ENCODE peak calls at places on chromosomes 13 and 19, in eight cellular contexts. V is HEK293T; Q is body of pancreas; Y is anterior cingulate cortex; U is colonic mucosa; S is adrenal gland; O is activated T-helper 2 cell treated with anti-CD3 and anti-CD28 coated beads, Interferon-gamma antibody, Interleukin-2, Interleukin-4, amounts not matched to agents 10 μg/mL and 5 μg/mL and 100 μg/mL, durations not matched to agents 14 hours and 24 hours and 36 hours; D is activated naive CD8-positive, alpha-beta T cell treated with anti-CD3 and anti-CD28 coated beads for 36 hours. P is an unnamed sample.
A peak's percentile ranks its signal among the peaks of the same experiment; 100 is the strongest.

GRCh38 chr13:48775804-48776203 is 122.1 kb downstream of the CYSLTR2 start:
- DNase-seq in V (no peak), Q (no peak), Y (no peak), U (no peak), S (no peak), O (no peak), D (no peak), P (no peak)

GRCh38 chr13:24630121-24630520 is 50.1 kb upstream of the ATP12A start:
- DNase-seq in V (no peak), Q (no peak), Y (no peak), U (no peak), S (no peak), O (no peak), D (no peak), P (no peak)

GRCh38 chr19:5718032-5718578 is 1.8 kb downstream of the LONP1 start:
- DNase-seq in V (no peak), Q (no peak), Y (no peak), U (no peak), S (peak; percentile 77), O (no peak), D (peak; percentile 71), P (no peak)

GRCh38 chr19:27793644-27794443 is 1419.1 kb downstream of the UQCRFS1 start:
- DNase-seq in V (peak; percentile 75), Q (peak; percentile 91), Y (peak; percentile 92), U (peak; percentile 96), S (peak; percentile 98), O (peak; percentile 90), D (peak; percentile 91), P (peak; percentile 88)

GRCh38 chr13:51035469-51035868 is 75.6 kb downstream of the C13orf42 start:
- DNase-seq in V (no peak), Q (no peak), Y (no peak), U (peak; percentile 3), S (no peak), O (no peak), D (no peak), P (no peak)

GRCh38 chr19:52941941-52942370 is 18.7 kb upstream of the ZNF888 start:
- DNase-seq in V (peak; percentile 7), Q (peak; percentile 38), Y (no peak), U (peak; percentile 52), S (peak; percentile 31), O (no peak), D (peak; percentile 26), P (peak; percentile 33)

GRCh38 chr13:112904436-112904960 is 64.5 kb upstream of the MCF2L start:
- DNase-seq in V (no peak), Q (no peak), Y (no peak), U (no peak), S (no peak), O (no peak), D (no peak), P (peak; percentile 14)

GRCh38 chr19:48708471-48708870 is 11.1 kb downstream of the MAMSTR start:
- DNase-seq in V (no peak), Q (no peak), Y (no peak), U (no peak), S (no peak), O (no peak), D (no peak), P (no peak)

GRCh38 chr19:45439569-45440258 is 16.0 kb upstream of the ERCC1 start:
- DNase-seq in V (peak; percentile 73), Q (peak; percentile 84), Y (peak; percentile 68), U (peak; percentile 80), S (peak; percentile 85), O (peak; percentile 78), D (peak; percentile 88), P (peak; percentile 93)

GRCh38 chr13:47085346-47085745 is 188.5 kb upstream of the HTR2A start:
- DNase-seq in V (no peak), Q (no peak), Y (no peak), U (no peak), S (no peak), O (no peak), D (no peak), P (no peak)

GRCh38 chr19:45179063-45179847 is 671 bp downstream of the BLOC1S3 start:
- DNase-seq in V (peak; percentile 21), Q (peak; percentile 44), Y (no peak), U (no peak), S (peak; percentile 55), O (peak; percentile 44), D (peak; percentile 64), P (peak; percentile 44)

GRCh38 chr13:109773786-109774185 is 12.6 kb downstream of the IRS2 start:
- DNase-seq in V (no peak), Q (no peak), Y (no peak), U (no peak), S (no peak), O (no peak), D (no peak), P (no peak)

GRCh38 chr19:39327990-39328705 is 7.5 kb upstream of the LRFN1 start:
- DNase-seq in V (peak; percentile 80), Q (peak; percentile 91), Y (peak; percentile 87), U (peak; percentile 88), S (peak; percentile 86), O (peak; percentile 64), D (peak; percentile 75), P (peak; percentile 87)

GRCh38 chr19:7705387-7706187 is 3.7 kb upstream of the FCER2 start:
- DNase-seq in V (no peak), Q (no peak), Y (no peak), U (peak; percentile 40), S (peak; percentile 39), O (peak; percentile 64), D (peak; percentile 82), P (no peak)

GRCh38 chr13:34002141-34002540 is 184.2 kb downstream of the RFC3 start:
- DNase-seq in V (no peak), Q (no peak), Y (no peak), U (no peak), S (no peak), O (no peak), D (no peak), P (no peak)

GRCh38 chr19:53212703-53213320 is 19.7 kb upstream of the ZNF665 start:
- DNase-seq in V (no peak), Q (no peak), Y (no peak), U (no peak), S (no peak), O (no peak), D (no peak), P (no peak)

GRCh38 chr13:34627499-34627898 is 314.6 kb upstream of the NBEA start:
- DNase-seq in V (no peak), Q (no peak), Y (no peak), U (no peak), S (no peak), O (no peak), D (no peak), P (no peak)

GRCh38 chr13:39461685-39462266 is 141.2 kb downstream of the LHFPL6 start:
- DNase-seq in V (no peak), Q (no peak), Y (no peak), U (no peak), S (no peak), O (no peak), D (no peak), P (no peak)

GRCh38 chr13:60583911-60584753 is 187.1 kb downstream of the TDRD3 start:
- DNase-seq in V (no peak), Q (no peak), Y (no peak), U (no peak), S (no peak), O (no peak), D (peak; percentile 13), P (no peak)

GRCh38 chr13:32850311-32851052 is 165.7 kb upstream of the KL start:
- DNase-seq in V (no peak), Q (no peak), Y (no peak), U (no peak), S (no peak), O (no peak), D (no peak), P (no peak)

GRCh38 chr19:6071840-6072239 is 38.5 kb downstream of the RFX2 start:
- DNase-seq in V (no peak), Q (no peak), Y (no peak), U (no peak), S (no peak), O (no peak), D (no peak), P (no peak)

GRCh38 chr13:112770504-112770903 is 80.7 kb downstream of the ATP11A start:
- DNase-seq in V (no peak), Q (no peak), Y (no peak), U (no peak), S (no peak), O (no peak), D (no peak), P (no peak)

GRCh38 chr13:101979825-101980224 is 422.0 kb downstream of the FGF14 start:
- DNase-seq in V (no peak), Q (no peak), Y (no peak), U (peak; percentile 18), S (no peak), O (no peak), D (no peak), P (no peak)

GRCh38 chr19:13417054-13417453 is 89.2 kb downstream of the CACNA1A start:
- DNase-seq in V (no peak), Q (no peak), Y (no peak), U (no peak), S (no peak), O (no peak), D (no peak), P (no peak)

GRCh38 chr19:8609210-8610040 is 1.1 kb downstream of the ADAMTS10 start:
- DNase-seq in V (peak; percentile 53), Q (no peak), Y (peak; percentile 26), U (peak; percentile 41), S (peak; percentile 78), O (no peak), D (peak; percentile 25), P (peak; percentile 58)

GRCh38 chr13:49701481-49701880 is 10.2 kb upstream of the EBPL start:
- DNase-seq in V (no peak), Q (no peak), Y (no peak), U (no peak), S (no peak), O (no peak), D (no peak), P (no peak)

GRCh38 chr19:33224694-33225457 is 774 bp downstream of the SLC7A10 start:
- DNase-seq in V (no peak), Q (no peak), Y (no peak), U (no peak), S (no peak), O (no peak), D (no peak), P (no peak)

GRCh38 chr13:51839711-51840110 is 5.3 kb downstream of the TMEM272 start:
- DNase-seq in V (no peak), Q (no peak), Y (no peak), U (no peak), S (no peak), O (no peak), D (no peak), P (no peak)

GRCh38 chr19:44777715-44778347 is at the start of gene CBLC:
- DNase-seq in V (no peak), Q (peak; percentile 87), Y (no peak), U (peak; percentile 95), S (no peak), O (no peak), D (no peak), P (no peak)

GRCh38 chr13:94987869-94988268 is 275.5 kb upstream of the SOX21 start:
- DNase-seq in V (no peak), Q (no peak), Y (no peak), U (no peak), S (no peak), O (no peak), D (no peak), P (no peak)

GRCh38 chr13:30308548-30308947 is 1.2 kb upstream of the KATNAL1 start:
- DNase-seq in V (no peak), Q (no peak), Y (no peak), U (no peak), S (no peak), O (no peak), D (no peak), P (no peak)

GRCh38 chr19:45958763-45959516 is 14.7 kb downstream of the NOVA2 start:
- DNase-seq in V (no peak), Q (no peak), Y (no peak), U (no peak), S (peak; percentile 45), O (no peak), D (no peak), P (no peak)

GRCh38 chr19:42657551-42657950 is 62.8 kb upstream of the CEACAM8 start:
- DNase-seq in V (no peak), Q (no peak), Y (no peak), U (no peak), S (no peak), O (no peak), D (no peak), P (no peak)

GRCh38 chr13:47396915-47397314 is 500.1 kb upstream of the HTR2A start:
- DNase-seq in V (no peak), Q (no peak), Y (no peak), U (no peak), S (no peak), O (no peak), D (no peak), P (no peak)